ENCODE peak calls at places on chromosomes 4 and X, in five cellular contexts. One of them, this sample, is unnamed.
A peak's percentile ranks its signal among the peaks of the same experiment; 100 is the strongest.

GRCh38 chr4:66357316-66357715 is 687.0 kb upstream of the EPHA5 start:
- DNase-seq in colonic mucosa: no peak
- DNase-seq in non-pigmented ciliary epithelial cell: peak; percentile 14
- DNase-seq in SW480: no peak
- DNase-seq in H9: no peak
- DNase-seq in this sample: no peak

GRCh38 chrX:85992811-85993229 is 54.5 kb downstream of the CHM start:
- DNase-seq in SW480: peak; percentile 16
- DNase-seq in non-pigmented ciliary epithelial cell: no peak
- DNase-seq in colonic mucosa: no peak
- DNase-seq in H9: no peak
- DNase-seq in this sample: no peak

GRCh38 chr4:168421671-168422070 is 58.6 kb downstream of the DDX60L start:
- DNase-seq in SW480: peak; percentile 4
- DNase-seq in colonic mucosa: no peak
- DNase-seq in non-pigmented ciliary epithelial cell: peak; percentile 26
- DNase-seq in H9: no peak
- DNase-seq in this sample: no peak

GRCh38 chr4:82770607-82771006 is 28.0 kb downstream of the SCD5 start:
- DNase-seq in SW480: no peak
- DNase-seq in colonic mucosa: no peak
- DNase-seq in H9: no peak
- DNase-seq in non-pigmented ciliary epithelial cell: no peak
- DNase-seq in this sample: no peak

GRCh38 chr4:7154351-7154981 is 37.9 kb upstream of the SORCS2 start:
- DNase-seq in non-pigmented ciliary epithelial cell: no peak
- DNase-seq in H9: no peak
- DNase-seq in colonic mucosa: no peak
- DNase-seq in SW480: no peak
- DNase-seq in this sample: no peak

GRCh38 chrX:149512225-149512885 is 7.2 kb upstream of the IDS start:
- DNase-seq in non-pigmented ciliary epithelial cell: no peak
- DNase-seq in H9: peak; percentile 71
- DNase-seq in colonic mucosa: peak; percentile 53
- DNase-seq in SW480: peak; percentile 49
- DNase-seq in this sample: no peak

GRCh38 chrX:41733939-41734338 is 10.0 kb downstream of the GPR82 start:
- DNase-seq in non-pigmented ciliary epithelial cell: no peak
- DNase-seq in colonic mucosa: no peak
- DNase-seq in H9: no peak
- DNase-seq in SW480: no peak
- DNase-seq in this sample: no peak

GRCh38 chrX:73214366-73215094 is at the start of gene NAP1L2:
- DNase-seq in colonic mucosa: peak; percentile 28
- DNase-seq in non-pigmented ciliary epithelial cell: no peak
- DNase-seq in H9: peak; percentile 69
- DNase-seq in SW480: no peak
- DNase-seq in this sample: peak; percentile 6

GRCh38 chr4:8205749-8206611 is 6.9 kb downstream of the SH3TC1 start:
- DNase-seq in colonic mucosa: no peak
- DNase-seq in non-pigmented ciliary epithelial cell: no peak
- DNase-seq in H9: no peak
- DNase-seq in SW480: peak; percentile 77
- DNase-seq in this sample: no peak

GRCh38 chr4:164252286-164252685 is 501.6 kb upstream of the SMIM31 start:
- DNase-seq in non-pigmented ciliary epithelial cell: no peak
- DNase-seq in SW480: no peak
- DNase-seq in H9: peak; percentile 70
- DNase-seq in colonic mucosa: no peak
- DNase-seq in this sample: no peak

GRCh38 chr4:24730256-24731001 is 64.9 kb upstream of the SOD3 start:
- DNase-seq in non-pigmented ciliary epithelial cell: no peak
- DNase-seq in colonic mucosa: peak; percentile 55
- DNase-seq in SW480: no peak
- DNase-seq in H9: no peak
- DNase-seq in this sample: no peak

GRCh38 chr4:25856756-25857155 is 6.0 kb downstream of the SEL1L3 start:
- DNase-seq in SW480: no peak
- DNase-seq in non-pigmented ciliary epithelial cell: no peak
- DNase-seq in colonic mucosa: no peak
- DNase-seq in H9: no peak
- DNase-seq in this sample: peak; percentile 16

GRCh38 chr4:47340914-47341313 is 122.6 kb downstream of the COMMD8 start:
- DNase-seq in H9: no peak
- DNase-seq in SW480: no peak
- DNase-seq in non-pigmented ciliary epithelial cell: no peak
- DNase-seq in colonic mucosa: no peak
- DNase-seq in this sample: no peak

GRCh38 chr4:1427010-1427409 is 20.8 kb upstream of the NKX1-1 start:
- DNase-seq in H9: no peak
- DNase-seq in SW480: no peak
- DNase-seq in colonic mucosa: no peak
- DNase-seq in non-pigmented ciliary epithelial cell: no peak
- DNase-seq in this sample: no peak

GRCh38 chr4:183499389-183499788 is 5.5 kb upstream of the ING2 start:
- DNase-seq in non-pigmented ciliary epithelial cell: no peak
- DNase-seq in colonic mucosa: peak; percentile 24
- DNase-seq in H9: no peak
- DNase-seq in SW480: no peak
- DNase-seq in this sample: no peak

GRCh38 chr4:14596904-14597303 is 405.4 kb upstream of the CPEB2 start:
- DNase-seq in SW480: no peak
- DNase-seq in non-pigmented ciliary epithelial cell: no peak
- DNase-seq in H9: peak; percentile 31
- DNase-seq in colonic mucosa: no peak
- DNase-seq in this sample: no peak

GRCh38 chr4:81460115-81460836 is 11.4 kb downstream of the RASGEF1B start:
- DNase-seq in non-pigmented ciliary epithelial cell: no peak
- DNase-seq in H9: no peak
- DNase-seq in colonic mucosa: no peak
- DNase-seq in SW480: no peak
- DNase-seq in this sample: no peak

GRCh38 chrX:37926700-37927099 is 79.3 kb upstream of the DYNLT3 start:
- DNase-seq in colonic mucosa: no peak
- DNase-seq in H9: no peak
- DNase-seq in non-pigmented ciliary epithelial cell: no peak
- DNase-seq in SW480: peak; percentile 32
- DNase-seq in this sample: peak; percentile 4

GRCh38 chrX:117093319-117093718 is 630.5 kb upstream of the CT83 start:
- DNase-seq in SW480: no peak
- DNase-seq in H9: no peak
- DNase-seq in colonic mucosa: no peak
- DNase-seq in non-pigmented ciliary epithelial cell: no peak
- DNase-seq in this sample: no peak

GRCh38 chr4:169238445-169238844 is 32.3 kb downstream of the SH3RF1 start:
- DNase-seq in H9: no peak
- DNase-seq in colonic mucosa: no peak
- DNase-seq in non-pigmented ciliary epithelial cell: no peak
- DNase-seq in SW480: no peak
- DNase-seq in this sample: no peak

GRCh38 chr4:72564184-72564583 is 4.8 kb downstream of the ADAMTS3 start:
- DNase-seq in colonic mucosa: no peak
- DNase-seq in SW480: no peak
- DNase-seq in H9: no peak
- DNase-seq in non-pigmented ciliary epithelial cell: no peak
- DNase-seq in this sample: peak; percentile 64

GRCh38 chr4:38313999-38314561 is 349.9 kb upstream of the KLF3 start:
- DNase-seq in colonic mucosa: peak; percentile 75
- DNase-seq in SW480: peak; percentile 73
- DNase-seq in H9: no peak
- DNase-seq in non-pigmented ciliary epithelial cell: no peak
- DNase-seq in this sample: no peak

GRCh38 chr4:23241408-23241807 is 548.7 kb downstream of the GBA3 start:
- DNase-seq in H9: no peak
- DNase-seq in non-pigmented ciliary epithelial cell: no peak
- DNase-seq in colonic mucosa: no peak
- DNase-seq in SW480: no peak
- DNase-seq in this sample: no peak

GRCh38 chrX:69387559-69388487 is 116.3 kb upstream of the NALF2 start:
- DNase-seq in non-pigmented ciliary epithelial cell: no peak
- DNase-seq in colonic mucosa: peak; percentile 41
- DNase-seq in SW480: peak; percentile 56
- DNase-seq in H9: peak; percentile 88
- DNase-seq in this sample: peak; percentile 2

GRCh38 chr4:109879081-109879480 is 31.2 kb downstream of the LRIT3 start:
- DNase-seq in SW480: no peak
- DNase-seq in non-pigmented ciliary epithelial cell: no peak
- DNase-seq in H9: no peak
- DNase-seq in colonic mucosa: no peak
- DNase-seq in this sample: no peak

GRCh38 chrX:65697915-65698796 is 30.7 kb downstream of the MSN start:
- DNase-seq in H9: peak; percentile 32
- DNase-seq in colonic mucosa: peak; percentile 45
- DNase-seq in non-pigmented ciliary epithelial cell: no peak
- DNase-seq in SW480: peak; percentile 41
- DNase-seq in this sample: no peak

GRCh38 chrX:18377802-18378201 is 23.3 kb upstream of the SCML2 start:
- DNase-seq in colonic mucosa: no peak
- DNase-seq in SW480: peak; percentile 21
- DNase-seq in non-pigmented ciliary epithelial cell: no peak
- DNase-seq in H9: peak; percentile 53
- DNase-seq in this sample: no peak

GRCh38 chr4:10732235-10732975 is 47.8 kb upstream of the CLNK start:
- DNase-seq in H9: no peak
- DNase-seq in colonic mucosa: no peak
- DNase-seq in SW480: no peak
- DNase-seq in non-pigmented ciliary epithelial cell: no peak
- DNase-seq in this sample: no peak

GRCh38 chrX:108304210-108304609 is 134.0 kb downstream of the COL4A6 start:
- DNase-seq in non-pigmented ciliary epithelial cell: no peak
- DNase-seq in colonic mucosa: no peak
- DNase-seq in SW480: peak; percentile 1
- DNase-seq in H9: no peak
- DNase-seq in this sample: no peak

GRCh38 chr4:110778526-110778925 is 155.6 kb upstream of the PITX2 start:
- DNase-seq in SW480: no peak
- DNase-seq in H9: no peak
- DNase-seq in colonic mucosa: no peak
- DNase-seq in non-pigmented ciliary epithelial cell: peak; percentile 11
- DNase-seq in this sample: no peak

GRCh38 chr4:155703486-155704227 is 37.0 kb downstream of the GUCY1A1 start:
- DNase-seq in non-pigmented ciliary epithelial cell: no peak
- DNase-seq in colonic mucosa: no peak
- DNase-seq in SW480: peak; percentile 12
- DNase-seq in H9: no peak
- DNase-seq in this sample: no peak

GRCh38 chrX:35380808-35381700 is 417.1 kb upstream of the MAGEB16 start:
- DNase-seq in H9: no peak
- DNase-seq in colonic mucosa: no peak
- DNase-seq in non-pigmented ciliary epithelial cell: no peak
- DNase-seq in SW480: peak; percentile 50
- DNase-seq in this sample: no peak